ENCODE peak calls at places on chromosomes 7 and 10, in five cellular contexts. Z is H4, R is GM12892, T is GM23338, K is fibroblast of lung. M is an unnamed sample.

GRCh38 chr7:26443761-26444160 is 152.1 kb downstream of the SNX10 start:
- DNase-seq in Z (no peak), T (no peak), K (no peak), R (no peak), M (no peak)

GRCh38 chr7:124700655-124701054 is 64.9 kb downstream of the GPR37 start:
- DNase-seq in Z (no peak), T (no peak), R (no peak), K (no peak), M (no peak)

GRCh38 chr7:20035279-20035875 is 181.8 kb downstream of the MACC1 start:
- DNase-seq in R (no peak), Z (no peak), T (no peak), K (no peak), M (no peak)

GRCh38 chr10:130028465-130028819 is 64.4 kb upstream of the EBF3 start:
- DNase-seq in K (no peak), Z (no peak), T (no peak), R (no peak), M (no peak)

GRCh38 chr7:77456711-77457110 is 40.6 kb upstream of the GSAP start:
- DNase-seq in R (no peak), Z (no peak), T (no peak), K (peak), M (no peak)

GRCh38 chr10:75100764-75101291 is 10.6 kb upstream of the SAMD8 start:
- DNase-seq in Z (no peak), R (no peak), T (no peak), K (no peak), M (no peak)

GRCh38 chr10:23914641-23915040 is 294.3 kb upstream of the KIAA1217 start:
- DNase-seq in T (no peak), Z (no peak), R (no peak), K (no peak), M (no peak)

GRCh38 chr7:111752022-111752582 is 189.8 kb upstream of the IMMP2L start:
- DNase-seq in R (peak), T (peak), Z (peak), K (peak), M (no peak)

GRCh38 chr10:102131286-102132170 is 1.3 kb upstream of the PPRC1 start:
- DNase-seq in Z (no peak), R (no peak), T (no peak), K (no peak), M (no peak)

GRCh38 chr7:1663243-1663642 is 6.8 kb upstream of the ELFN1 start:
- DNase-seq in Z (no peak), T (no peak), K (no peak), R (peak), M (no peak)

GRCh38 chr10:130000918-130001317 is 36.8 kb upstream of the EBF3 start:
- DNase-seq in R (no peak), Z (no peak), T (no peak), K (no peak), M (no peak)

GRCh38 chr7:141700291-141700847 is 1.6 kb downstream of the DENND11 start:
- DNase-seq in R (no peak), K (no peak), T (no peak), Z (no peak), M (no peak)

GRCh38 chr7:157873181-157873580 is 536.4 kb downstream of the DNAJB6 start:
- DNase-seq in R (no peak), K (no peak), T (no peak), Z (no peak), M (no peak)

M was measured in activated gamma-delta T cell.